ENCODE peak calls at places on chromosomes 7 and 10, in seven cellular contexts. R is CD4-positive, alpha-beta T cell; Q is aorta; B is pancreas; A is fibroblast of lung; Z is heart right ventricle; O is SJSA1. U is an unnamed sample.
A peak's percentile ranks its signal among the peaks of the same experiment; 100 is the strongest.

GRCh38 chr7:22695476-22696132 is 31.4 kb upstream of the IL6 start:
- DNase-seq in O (no peak), Z (no peak), Q (no peak), R (no peak), A (no peak), B (no peak), U (peak; percentile 39)

GRCh38 chr7:106021211-106022067 is 58.4 kb downstream of the CDHR3 start:
- DNase-seq in B (no peak), A (peak; percentile 57), Q (no peak), R (no peak), Z (no peak), O (no peak), U (no peak)

GRCh38 chr7:149027560-149028345 is 552 bp downstream of the PDIA4 start:
- DNase-seq in Z (no peak), A (peak; percentile 33), Q (no peak), R (peak; percentile 6), B (no peak), O (peak; percentile 34), U (no peak)

GRCh38 chr7:47576031-47576908 is 5.6 kb downstream of the TNS3 start:
- DNase-seq in Q (no peak), O (no peak), A (peak; percentile 94), Z (peak; percentile 69), B (no peak), R (no peak), U (peak; percentile 74)

GRCh38 chr7:108248821-108249220 is 118.7 kb upstream of the LAMB4 start:
- DNase-seq in R (no peak), B (no peak), A (no peak), Z (no peak), Q (no peak), O (no peak), U (no peak)

GRCh38 chr7:108158766-108159165 is 28.6 kb upstream of the LAMB4 start:
- DNase-seq in O (no peak), A (no peak), Q (no peak), Z (no peak), R (no peak), B (no peak), U (no peak)

GRCh38 chr7:22561356-22561755 is 61.4 kb upstream of the STEAP1B start:
- DNase-seq in O (peak; percentile 90), Z (peak; percentile 86), A (peak; percentile 99), R (no peak), Q (peak; percentile 89), B (peak; percentile 65), U (peak; percentile 93)

GRCh38 chr10:70174058-70174741 is 3.9 kb upstream of the SAR1A start:
- DNase-seq in O (no peak), Z (no peak), B (no peak), Q (no peak), A (no peak), R (peak; percentile 12), U (no peak)

GRCh38 chr10:104274762-104275721 is 6.1 kb downstream of the GSTO2 start:
- DNase-seq in Z (no peak), B (peak; percentile 86), R (peak; percentile 29), Q (peak; percentile 78), O (peak; percentile 28), A (peak; percentile 49), U (peak; percentile 68)

GRCh38 chr10:67141300-67141699 is 215.5 kb downstream of the LRRTM3 start:
- DNase-seq in A (no peak), O (no peak), Z (no peak), B (no peak), Q (no peak), R (no peak), U (no peak)

GRCh38 chr10:28012990-28013389 is 14.1 kb upstream of the ODAD2 start:
- DNase-seq in Q (no peak), O (no peak), B (no peak), A (no peak), Z (no peak), R (no peak), U (no peak)

GRCh38 chr10:112949875-112950507 is at the start of gene TCF7L2:
- DNase-seq in A (peak; percentile 97), O (peak; percentile 90), Z (peak; percentile 98), B (peak; percentile 90), Q (peak; percentile 98), R (peak; percentile 35), U (peak; percentile 96)

GRCh38 chr10:62323751-62324150 is 50.4 kb upstream of the ZNF365 start:
- DNase-seq in O (peak; percentile 11), A (no peak), Q (no peak), B (no peak), Z (no peak), R (no peak), U (no peak)

GRCh38 chr10:129677377-129677927 is 210.4 kb downstream of the MGMT start:
- DNase-seq in Z (no peak), B (no peak), A (no peak), O (no peak), Q (no peak), R (no peak), U (no peak)

GRCh38 chr10:28914721-28915120 is 237.4 kb downstream of the BAMBI start:
- DNase-seq in R (no peak), Q (no peak), Z (no peak), A (no peak), O (no peak), B (no peak), U (no peak)

GRCh38 chr10:3095373-3096139 is 28.2 kb downstream of the PFKP start:
- DNase-seq in B (no peak), O (peak; percentile 98), A (peak; percentile 100), Q (no peak), Z (peak; percentile 47), R (peak; percentile 9), U (no peak)

GRCh38 chr10:94997763-94998174 is 59.3 kb downstream of the CYP2C9 start:
- DNase-seq in A (no peak), Z (no peak), Q (no peak), B (no peak), R (no peak), O (no peak), U (peak; percentile 37)

GRCh38 chr7:136030867-136031318 is 53.7 kb upstream of the MTPN start:
- DNase-seq in A (no peak), B (no peak), O (no peak), Q (no peak), Z (no peak), R (no peak), U (no peak)

GRCh38 chr10:75021851-75022250 is 89.6 kb upstream of the SAMD8 start:
- DNase-seq in Z (no peak), Q (no peak), A (no peak), R (no peak), B (no peak), O (no peak), U (no peak)

GRCh38 chr7:3404490-3404889 is 103.4 kb downstream of the SDK1 start:
- DNase-seq in O (no peak), R (no peak), B (no peak), Q (no peak), A (peak; percentile 83), Z (no peak), U (no peak)

GRCh38 chr10:104262055-104262454 is 6.9 kb upstream of the GSTO2 start:
- DNase-seq in A (no peak), B (no peak), O (no peak), Q (no peak), R (no peak), Z (peak; percentile 54), U (no peak)

GRCh38 chr7:1370738-1371137 is 88.5 kb downstream of the MICALL2 start:
- DNase-seq in Q (peak; percentile 40), R (no peak), A (no peak), Z (no peak), O (no peak), B (no peak), U (no peak)

GRCh38 chr7:96004598-96004997 is 232.2 kb downstream of the DYNC1I1 start:
- DNase-seq in Z (no peak), O (no peak), R (no peak), B (no peak), A (peak; percentile 82), Q (no peak), U (no peak)

GRCh38 chr7:143363011-143363937 is 761 bp upstream of the FAM131B start:
- DNase-seq in B (no peak), A (no peak), O (no peak), Z (no peak), Q (peak; percentile 63), R (no peak), U (no peak)

GRCh38 chr10:71270301-71270777 is 48.7 kb upstream of the SLC29A3 start:
- DNase-seq in Z (peak; percentile 60), A (peak; percentile 91), O (peak; percentile 20), B (no peak), R (no peak), Q (no peak), U (peak; percentile 40)

GRCh38 chr10:80407836-80408197 is 534 bp upstream of the PRXL2A start:
- DNase-seq in Z (no peak), A (no peak), O (peak; percentile 61), R (no peak), B (peak; percentile 66), Q (no peak), U (peak; percentile 62)

GRCh38 chr7:253491-254336 is 36.3 kb upstream of the FOXL3 start:
- DNase-seq in O (no peak), B (no peak), R (no peak), Z (no peak), Q (no peak), A (no peak), U (no peak)
- H3K9me3 ChIP-seq in O (peaks cover 19% of the 10 kb centered on the region), B (no peaks in the 10 kb centered on the region), R (no peaks in the 10 kb centered on the region), Z (no peaks in the 10 kb centered on the region), Q (no peaks in the 10 kb centered on the region), A (no peaks in the 10 kb centered on the region), U (no peaks in the 10 kb centered on the region)

GRCh38 chr7:30135551-30136271 is 925 bp downstream of the MTURN start:
- DNase-seq in R (peak; percentile 44), Q (peak; percentile 88), B (peak; percentile 77), A (peak; percentile 76), Z (peak; percentile 67), O (peak; percentile 70), U (peak; percentile 65)
- H3K27ac ChIP-seq in R (no peak overlapping the region), Q (peak overlapping the region; percentile 91), B (peak overlapping the region; percentile 86), A (peak overlapping the region; percentile 50), Z (peak overlapping the region; percentile 88), O (peak overlapping the region; percentile 78), U (peak overlapping the region; percentile 81)

DNA sequence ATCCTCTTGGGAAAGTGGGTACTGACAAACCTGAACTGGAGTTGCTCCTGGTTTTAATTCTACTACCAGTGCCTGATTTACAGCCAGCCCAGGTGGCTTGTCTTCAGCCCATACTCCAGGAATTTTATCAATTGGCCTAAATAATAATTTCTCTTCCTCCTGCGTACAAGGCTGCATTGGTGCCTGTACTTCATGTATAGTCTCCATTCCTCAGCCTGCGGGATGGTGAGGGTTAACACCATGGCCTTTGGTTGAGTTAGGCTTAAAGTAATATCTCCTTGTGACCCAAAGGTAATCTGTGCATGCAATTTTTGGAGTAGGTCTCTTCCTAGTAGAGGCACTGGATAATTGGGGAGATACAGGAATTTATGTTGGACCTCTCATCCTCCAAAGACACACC is 5.5 kb upstream of the ZNF117 start:
- DNase-seq in A (no peak), B (no peak), O (no peak), Z (no peak), R (no peak), Q (no peak), U (no peak)
- H3K9me3 ChIP-seq in A (no peaks in the 10 kb centered on the region), B (no peaks in the 10 kb centered on the region), O (peaks cover 16% of the 10 kb centered on the region), Z (no peaks in the 10 kb centered on the region), R (peaks cover 80% of the 10 kb centered on the region), Q (peaks cover 3% of the 10 kb centered on the region), U (no peaks in the 10 kb centered on the region)

DNA sequence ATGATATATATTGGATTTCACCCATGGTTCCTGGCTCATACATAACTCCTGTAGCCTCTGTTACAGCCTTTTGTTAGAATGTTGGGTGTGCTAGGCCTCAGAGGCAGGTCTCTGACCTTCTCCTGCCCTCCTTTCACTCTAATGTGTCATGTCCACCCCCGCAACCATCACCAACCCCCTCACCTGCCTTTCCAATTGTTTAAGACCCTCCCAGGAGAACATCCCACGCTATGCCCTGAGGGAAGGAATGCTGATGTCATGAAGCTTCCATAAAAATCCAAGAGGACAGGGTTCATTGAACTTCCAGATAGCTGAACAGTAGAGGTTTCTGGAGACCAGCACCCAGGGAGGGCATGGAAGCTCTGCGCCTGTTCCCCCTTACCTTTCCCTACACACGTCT is 30.8 kb upstream of the C10orf67 start:
- DNase-seq in R (no peak), O (no peak), Z (no peak), A (no peak), B (no peak), Q (no peak), U (no peak)
- H3K27ac ChIP-seq in R (no peak overlapping the region), O (no peak overlapping the region), Z (no peak overlapping the region), A (no peak overlapping the region), B (no peak overlapping the region), Q (no peak overlapping the region), U (no peak overlapping the region)

U was measured in thyroid gland.